ENCODE peak calls at places on chromosomes 12 and 14, in six cellular contexts. U is lower leg skin, K is ovary, Q is HCT116, Z is uterus, W is H54. H is an unnamed sample.

GRCh38 chr12:54935235-54935951 is 49.2 kb downstream of the TESPA1 start:
- DNase-seq in U (no peak), K (no peak), Q (peak; percentile 77), Z (no peak), W (peak; percentile 39), H (no peak)

GRCh38 chr14:103257211-103257962 is 76.7 kb upstream of the EIF5 start:
- DNase-seq in U (peak; percentile 53), K (no peak), Q (no peak), Z (no peak), W (no peak), H (peak; percentile 52)

GRCh38 chr12:111396726-111397445 is 8.8 kb upstream of the SH2B3 start:
- DNase-seq in U (peak; percentile 97), K (peak; percentile 86), Q (peak; percentile 65), Z (peak; percentile 76), W (peak; percentile 82), H (no peak)

GRCh38 chr12:28708918-28709371 is 440.1 kb upstream of the FAR2 start:
- DNase-seq in U (no peak), K (no peak), Q (no peak), Z (no peak), W (no peak), H (no peak)

GRCh38 chr12:47835831-47836155 is 16.1 kb upstream of the HDAC7 start:
- DNase-seq in U (no peak), K (no peak), Q (no peak), Z (no peak), W (no peak), H (no peak)

GRCh38 chr14:104719343-104719742 is 4.7 kb upstream of the ADSS1 start:
- DNase-seq in U (no peak), K (no peak), Q (no peak), Z (no peak), W (no peak), H (no peak)

GRCh38 chr14:73238262-73238852 is 1.1 kb downstream of the PAPLN start:
- DNase-seq in U (no peak), K (no peak), Q (peak; percentile 6), Z (no peak), W (peak; percentile 88), H (no peak)

GRCh38 chr14:66709292-66709691 is 201.3 kb downstream of the GPHN start:
- DNase-seq in U (no peak), K (no peak), Q (peak; percentile 21), Z (no peak), W (no peak), H (no peak)

GRCh38 chr12:19388131-19388549 is 51.2 kb upstream of the AEBP2 start:
- DNase-seq in U (peak; percentile 80), K (no peak), Q (no peak), Z (peak; percentile 47), W (no peak), H (no peak)

GRCh38 chr12:80509781-80510556 is 65.9 kb downstream of the PTPRQ start:
- DNase-seq in U (no peak), K (no peak), Q (no peak), Z (no peak), W (no peak), H (no peak)

GRCh38 chr14:90511252-90511651 is 114.4 kb downstream of the CALM1 start:
- DNase-seq in U (no peak), K (no peak), Q (no peak), Z (no peak), W (no peak), H (no peak)

GRCh38 chr14:68977741-68978549 is 1.2 kb downstream of the ACTN1 start:
- DNase-seq in U (peak; percentile 94), K (peak; percentile 80), Q (no peak), Z (peak; percentile 91), W (peak; percentile 45), H (no peak)

GRCh38 chr14:68978550-68978911 is 571 bp downstream of the ACTN1 start:
- DNase-seq in U (peak; percentile 94), K (peak; percentile 80), Q (no peak), Z (peak; percentile 82), W (no peak), H (no peak)

GRCh38 chr14:68979722-68980552 is 835 bp upstream of the ACTN1 start:
- DNase-seq in U (peak; percentile 89), K (peak; percentile 72), Q (no peak), Z (peak; percentile 58), W (peak; percentile 50), H (no peak)

GRCh38 chr14:68977137-68977740 is 1.9 kb downstream of the ACTN1 start:
- DNase-seq in U (no peak), K (no peak), Q (no peak), Z (no peak), W (no peak), H (no peak)

DNA sequence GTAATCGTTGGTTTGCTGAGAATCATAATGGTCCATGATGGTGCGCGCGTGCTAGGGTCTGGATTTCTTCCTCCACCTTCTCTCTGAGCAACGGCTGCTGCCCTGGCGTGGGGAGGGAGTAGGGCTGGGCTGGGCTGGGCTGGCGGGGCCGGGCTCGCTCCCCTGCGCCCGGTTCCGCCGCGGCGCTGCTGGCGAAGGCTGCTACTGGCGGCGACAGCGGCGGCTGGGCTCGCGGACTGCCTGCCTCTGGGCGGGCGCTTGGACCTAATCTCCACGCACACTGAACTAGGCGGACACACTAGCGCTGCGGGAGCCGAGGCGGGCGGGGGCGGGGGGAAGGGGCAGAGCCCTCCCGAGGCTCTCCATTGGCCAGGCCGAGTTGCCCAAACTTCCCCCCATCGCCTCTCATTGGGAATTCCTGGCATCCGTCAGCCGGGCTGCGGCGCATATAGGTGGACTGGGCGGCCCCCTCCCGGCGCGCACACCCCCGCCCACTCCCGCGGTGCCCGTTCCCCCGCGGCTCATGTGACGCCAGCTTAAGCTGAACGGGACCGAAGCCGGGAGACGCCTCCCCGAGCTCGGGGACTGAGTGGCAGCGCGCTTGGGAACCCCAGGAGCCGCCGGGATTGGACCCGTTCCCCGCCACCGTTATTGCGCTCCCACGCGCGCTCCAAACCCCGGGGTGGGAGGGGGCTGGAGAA is at the start of gene ACTN1:
- DNase-seq in U (peak; percentile 98), K (peak; percentile 95), Q (peak; percentile 89), Z (peak; percentile 97), W (peak; percentile 83), H (peak; percentile 98)
- TF ChIP-seq POLR2A in U (no peak), K (peak; percentile 65), Q (peak; percentile 53), Z (peak; percentile 87), W (peak; percentile 83), H (no peak)

GRCh38 chr12:49708851-49709250 is 1.6 kb upstream of the FMNL3 start:
- DNase-seq in U (no peak), K (no peak), Q (no peak), Z (no peak), W (no peak), H (no peak)

GRCh38 chr12:49706351-49707126 is 666 bp downstream of the FMNL3 start:
- DNase-seq in U (peak; percentile 87), K (peak; percentile 65), Q (no peak), Z (no peak), W (no peak), H (no peak)

GRCh38 chr12:49707812-49708147 is 575 bp upstream of the FMNL3 start:
- DNase-seq in U (no peak), K (peak; percentile 30), Q (no peak), Z (no peak), W (no peak), H (no peak)

GRCh38 chr12:49705479-49706267 is 1.5 kb downstream of the FMNL3 start:
- DNase-seq in U (peak; percentile 90), K (peak; percentile 31), Q (no peak), Z (peak; percentile 28), W (peak; percentile 84), H (no peak)

DNA sequence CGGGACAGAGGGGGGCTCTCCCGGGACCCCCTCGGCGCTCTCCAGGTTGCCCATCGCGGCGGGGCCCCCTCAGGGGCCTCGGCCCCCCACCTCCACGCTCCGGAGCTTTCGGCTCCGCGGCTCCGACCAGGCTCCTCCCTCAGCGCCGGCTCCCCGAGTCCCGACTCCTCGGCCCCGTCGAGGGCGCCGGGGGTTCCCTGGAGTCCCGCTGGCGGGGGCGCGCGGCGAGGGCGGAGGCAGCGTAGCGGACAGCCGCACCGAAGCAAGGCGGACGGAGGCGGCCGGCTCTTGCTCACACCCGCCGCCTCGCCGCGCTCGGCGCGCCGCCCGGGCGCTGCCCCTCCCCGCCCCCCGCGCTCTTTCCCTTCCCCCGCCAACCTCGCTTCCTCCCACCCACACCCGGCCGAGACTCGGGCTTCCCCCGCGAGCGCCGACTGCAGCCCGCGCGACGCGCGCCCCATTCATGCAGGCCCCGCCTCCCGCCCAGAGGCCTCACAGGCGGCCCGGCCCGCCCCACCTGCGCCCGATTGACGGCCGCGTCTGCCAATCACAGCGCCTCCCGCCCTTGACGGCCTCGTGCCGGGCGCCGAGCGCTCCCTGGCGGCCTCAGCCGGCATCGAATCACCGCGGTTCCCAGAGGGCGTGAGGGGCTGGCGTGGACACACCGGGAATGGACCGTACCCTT is at the start of gene FMNL3:
- DNase-seq in U (peak; percentile 99), K (peak; percentile 99), Q (peak; percentile 79), Z (peak; percentile 97), W (peak; percentile 90), H (peak; percentile 94)
- TF ChIP-seq POLR2A in U (no peak), K (peak; percentile 65), Q (no peak), Z (no peak), W (peak; percentile 56), H (no peak)

GRCh38 chr12:57797938-57798337 is 15.4 kb downstream of the TSFM start:
- DNase-seq in U (no peak), K (no peak), Q (no peak), Z (no peak), W (no peak), H (no peak)
- TF ChIP-seq POLR2A in U (no peak), K (no peak), Q (no peak), Z (no peak), W (no peak), H (no peak)

GRCh38 chr12:26767865-26768264 is 65.1 kb downstream of the ITPR2 start:
- DNase-seq in U (no peak), K (no peak), Q (no peak), Z (no peak), W (no peak), H (no peak)

GRCh38 chr12:26767116-26767515 is 65.9 kb downstream of the ITPR2 start:
- DNase-seq in U (no peak), K (no peak), Q (no peak), Z (no peak), W (no peak), H (no peak)

GRCh38 chr12:26769611-26770010 is 63.4 kb downstream of the ITPR2 start:
- DNase-seq in U (no peak), K (no peak), Q (no peak), Z (no peak), W (no peak), H (no peak)

GRCh38 chr12:26770239-26771070 is 62.5 kb downstream of the ITPR2 start:
- DNase-seq in U (no peak), K (no peak), Q (no peak), Z (no peak), W (no peak), H (no peak)

DNA sequence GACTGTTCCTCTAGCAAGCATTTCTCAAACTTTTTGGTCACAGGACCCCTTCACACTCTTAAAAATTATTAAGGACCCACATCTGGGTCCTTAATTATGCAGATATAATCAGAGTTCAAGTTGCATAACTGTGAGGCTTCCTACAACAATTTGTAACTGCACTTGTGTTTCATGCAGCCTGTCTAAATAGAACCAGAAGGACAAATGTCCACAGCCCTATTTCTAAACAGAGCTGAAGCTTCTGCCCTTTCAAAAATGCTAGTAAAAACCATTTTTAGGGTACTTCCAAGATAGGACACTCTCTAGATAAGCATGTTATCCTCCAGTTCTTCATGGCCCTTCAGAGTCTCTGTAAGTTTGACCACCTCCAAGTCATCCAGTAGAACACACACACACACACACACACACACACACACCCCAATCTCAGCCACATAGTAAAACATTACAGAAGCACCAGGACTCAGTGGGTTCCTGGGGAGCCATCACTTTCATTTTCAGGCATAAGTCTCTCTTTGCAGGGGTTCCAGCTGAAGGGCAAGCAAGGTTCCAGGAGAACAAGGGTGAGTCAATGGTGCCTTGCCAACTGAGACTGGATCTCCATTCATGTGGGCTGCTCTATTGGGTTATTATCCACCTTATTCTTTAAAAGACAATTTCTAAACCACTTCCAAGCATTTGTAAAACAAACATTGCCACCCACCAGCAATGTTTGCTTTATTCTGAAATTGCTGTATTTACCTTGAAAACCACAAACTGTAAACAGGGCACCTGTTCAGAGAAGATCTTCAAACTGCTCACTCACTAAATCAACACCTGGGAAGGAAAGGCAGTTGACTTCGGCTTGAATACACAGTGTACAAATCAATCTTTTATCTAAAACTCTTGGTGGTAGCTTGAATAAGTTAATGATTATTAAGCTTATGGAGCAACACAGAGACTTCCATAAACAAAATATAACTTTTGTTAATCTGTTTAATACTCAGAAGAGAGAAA is 64.1 kb downstream of the ITPR2 start:
- DNase-seq in U (no peak), K (no peak), Q (no peak), Z (no peak), W (no peak), H (no peak)
- TF ChIP-seq POLR2A in U (no peak), K (no peak), Q (no peak), Z (no peak), W (no peak), H (no peak)

H was measured in vagina.